ENCODE peak calls at places on chromosome 22, in ten cellular contexts. H is fibroblast of pulmonary artery; G is stimulated activated CD4-positive, alpha-beta T cell treated with anti-CD3 and anti-CD28 coated beads, TNF-alpha, amount 100 ng/mL, for 1 hour; A is thoracic aorta; U is colonic mucosa; P is frontal cortex; K is SHP77; X is NCI-H1092; F is hepatic stellate cell; N is NCI-H345. Q is an unnamed sample.

GRCh38 chr22:49076300-49077035 is 751.2 kb downstream of the BRD1 start:
- DNase-seq in X (no peak), K (no peak), P (no peak), F (no peak), A (no peak), U (no peak), G (no peak), H (no peak), N (no peak), Q (no peak)

GRCh38 chr22:38164578-38164953 is 17.1 kb downstream of the PLA2G6 start:
- DNase-seq in K (no peak), F (no peak), G (no peak), H (no peak), U (no peak), P (no peak), A (no peak), N (no peak), X (no peak), Q (no peak)

GRCh38 chr22:21590809-21591641 is 23.5 kb downstream of the UBE2L3 start:
- DNase-seq in P (no peak), A (no peak), N (no peak), K (no peak), U (no peak), F (no peak), X (no peak), G (no peak), H (no peak), Q (peak)

GRCh38 chr22:38861170-38861874 is 10.7 kb downstream of the CBX6 start:
- DNase-seq in A (no peak), G (no peak), F (no peak), X (no peak), N (no peak), K (no peak), U (no peak), P (no peak), H (peak), Q (no peak)

GRCh38 chr22:29621761-29622526 is 18.5 kb downstream of the NF2 start:
- DNase-seq in P (no peak), K (no peak), X (no peak), A (no peak), G (no peak), N (no peak), F (peak), U (no peak), H (peak), Q (peak)

GRCh38 chr22:23072035-23072910 is 2.0 kb downstream of the GNAZ start:
- DNase-seq in N (no peak), G (no peak), U (no peak), X (no peak), A (no peak), H (no peak), F (no peak), K (no peak), P (no peak), Q (no peak)

GRCh38 chr22:28799125-28799833 is 1.1 kb downstream of the XBP1 start:
- DNase-seq in X (no peak), G (no peak), F (peak), P (no peak), U (peak), H (peak), K (no peak), A (peak), N (peak), Q (no peak)

GRCh38 chr22:31569126-31569525 is 72.8 kb downstream of the SFI1 start:
- DNase-seq in G (no peak), P (no peak), N (no peak), H (no peak), X (no peak), U (no peak), F (no peak), A (no peak), K (no peak), Q (no peak)

GRCh38 chr22:28812491-28812890 is 12.1 kb upstream of the XBP1 start:
- DNase-seq in X (no peak), F (no peak), H (no peak), P (no peak), G (no peak), N (no peak), A (no peak), U (no peak), K (no peak), Q (no peak)